ENCODE peak calls at places on chromosome 22, in six cellular contexts. A is cardiac fibroblast, R is AG09309, D is HCT116, X is fibroblast of villous mesenchyme, O is fibroblast of pulmonary artery. V is an unnamed sample.

GRCh38 chr22:24420977-24421343 is 6.4 kb upstream of the ADORA2A start:
- DNase-seq in A (no peak), R (no peak), D (no peak), X (no peak), O (no peak), V (no peak)

GRCh38 chr22:50141891-50142363 is 28.6 kb upstream of the PANX2 start:
- DNase-seq in A (no peak), R (no peak), D (no peak), X (peak), O (no peak), V (peak)

GRCh38 chr22:41974691-41975290 is 5.5 kb downstream of the SEPTIN3 start:
- DNase-seq in A (no peak), R (no peak), D (no peak), X (no peak), O (no peak), V (no peak)

GRCh38 chr22:30167734-30168133 is 78.8 kb downstream of the LIF start:
- DNase-seq in A (no peak), R (no peak), D (no peak), X (no peak), O (no peak), V (no peak)

GRCh38 chr22:45919504-45920286 is 57.3 kb downstream of the WNT7B start:
- DNase-seq in A (no peak), R (no peak), D (no peak), X (no peak), O (no peak), V (no peak)

GRCh38 chr22:20243545-20244249 is 24.4 kb downstream of the RTN4R start:
- DNase-seq in A (peak), R (peak), D (no peak), X (peak), O (peak), V (peak)

GRCh38 chr22:46030241-46030880 is 53.4 kb upstream of the WNT7B start:
- DNase-seq in A (no peak), R (no peak), D (no peak), X (no peak), O (no peak), V (no peak)

GRCh38 chr22:29093980-29094379 is 21.1 kb downstream of the KREMEN1 start:
- DNase-seq in A (no peak), R (no peak), D (no peak), X (no peak), O (peak), V (no peak)

GRCh38 chr22:38298312-38299000 is 18.8 kb downstream of the CSNK1E start:
- DNase-seq in A (peak), R (peak), D (peak), X (peak), O (peak), V (peak)
- TF ChIP-seq CTCF in A (peak), R (peak), D (peak), X (peak), O (peak), V (peak)

GRCh38 chr22:23119492-23120414 is 22.0 kb downstream of the RSPH14 start:
- DNase-seq in A (no peak), R (no peak), D (no peak), X (no peak), O (no peak), V (no peak)
- H3K4me3 ChIP-seq in A (no peak), R (no peak), D (no peak), X (no peak), O (no peak), V (no peak)

DNA sequence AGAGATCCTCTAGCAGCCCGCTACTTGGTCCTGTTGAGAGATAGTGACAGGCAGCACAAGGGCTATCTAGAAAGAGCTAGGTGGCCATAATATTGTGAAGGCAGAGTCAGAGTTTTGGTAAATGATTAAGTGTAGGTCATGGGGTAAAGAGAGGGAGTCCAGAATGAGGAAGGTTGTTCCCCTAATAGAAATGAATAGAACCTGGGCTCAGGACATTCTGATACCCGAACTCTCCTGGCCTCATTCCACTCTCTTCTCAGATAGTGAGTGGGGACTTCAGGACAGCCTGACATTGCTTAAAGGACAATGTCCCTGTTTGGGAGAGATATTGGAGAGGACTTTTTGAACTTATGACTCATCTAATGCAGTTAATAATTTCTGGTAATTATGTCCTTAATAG is 20.6 kb downstream of the SLC5A1 start:
- DNase-seq in A (no peak), R (no peak), D (no peak), X (no peak), O (no peak), V (no peak)
- TF ChIP-seq CTCF in A (no peak), R (no peak), D (no peak), X (no peak), O (no peak), V (no peak)

GRCh38 chr22:23077627-23078461 is 7.5 kb downstream of the GNAZ start:
- DNase-seq in A (no peak), R (no peak), D (no peak), X (no peak), O (no peak), V (no peak)
- H3K4me3 ChIP-seq in A (no peak), R (no peak), D (peak), X (no peak), O (no peak), V (no peak)

DNA sequence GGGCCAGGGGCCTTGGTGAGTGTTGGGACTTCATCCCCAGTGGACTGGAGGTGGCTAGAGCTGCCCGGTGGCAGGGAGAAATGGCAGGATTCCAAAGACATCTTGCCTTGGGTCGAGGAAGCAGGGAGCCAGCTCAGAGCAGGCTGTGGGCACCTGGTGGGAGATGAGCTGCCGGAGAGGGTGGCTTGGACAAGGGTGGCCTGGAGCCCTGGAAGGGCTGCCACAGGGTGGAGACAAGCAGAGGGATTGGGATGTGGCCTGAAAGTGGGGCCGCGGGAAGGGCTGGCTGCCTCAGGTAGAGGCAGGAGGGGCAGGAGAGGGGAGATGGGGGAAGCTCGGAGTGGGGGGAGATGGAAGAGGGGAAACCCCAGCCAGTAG is 71.8 kb upstream of the SHISAL1 start:
- DNase-seq in A (no peak), R (no peak), D (no peak), X (no peak), O (no peak), V (no peak)
- TF ChIP-seq CTCF in A (no peak), R (no peak), D (no peak), X (no peak), O (no peak), V (no peak)

GRCh38 chr22:39077513-39077840 is 402 bp downstream of the APOBEC3G start:
- DNase-seq in A (no peak), R (no peak), D (no peak), X (no peak), O (no peak), V (no peak)

GRCh38 chr22:39081557-39081956 is 4.5 kb downstream of the APOBEC3G start:
- DNase-seq in A (no peak), R (no peak), D (no peak), X (no peak), O (no peak), V (no peak)

GRCh38 chr22:39080052-39080762 is 3.1 kb downstream of the APOBEC3G start:
- DNase-seq in A (no peak), R (no peak), D (no peak), X (no peak), O (no peak), V (no peak)

GRCh38 chr22:39080993-39081513 is 4.0 kb downstream of the APOBEC3G start:
- DNase-seq in A (no peak), R (no peak), D (no peak), X (no peak), O (no peak), V (no peak)

DNA sequence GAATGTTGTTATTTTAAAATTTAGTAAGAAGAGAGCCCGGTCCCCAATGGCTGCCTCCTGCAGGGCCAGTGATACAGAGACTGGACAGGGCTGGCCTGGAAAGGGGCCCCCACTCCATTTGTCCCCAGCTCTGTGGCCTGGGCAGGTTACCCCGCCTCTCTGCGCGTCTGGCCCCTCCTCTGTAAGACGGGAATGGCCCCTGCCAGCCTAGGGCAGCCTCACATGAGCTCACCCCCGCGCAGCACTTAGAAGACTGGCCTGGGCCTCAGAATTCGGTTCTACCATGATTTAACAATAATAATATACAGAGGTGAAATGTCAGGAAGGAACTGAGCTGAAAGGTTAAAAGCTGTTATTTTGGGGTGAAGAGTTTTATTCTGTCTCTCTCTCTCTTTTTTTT is 1.3 kb downstream of the APOBEC3G start:
- DNase-seq in A (no peak), R (no peak), D (no peak), X (no peak), O (no peak), V (no peak)
- H3K4me3 ChIP-seq in A (no peak), R (no peak), D (no peak), X (no peak), O (no peak), V (no peak)

V was measured in choroid plexus epithelial cell.